ENCODE peak calls at places on chromosomes 5 and 9, in five cellular contexts. W, U, K, C and J are unnamed samples.

GRCh38 chr5:120098902-120099301 is 365.2 kb upstream of the PRR16 start:
- DNase-seq in W (no peak), U (no peak), K (no peak), C (no peak), J (no peak)

GRCh38 chr9:134252084-134252830 is 74.0 kb upstream of the RXRA start:
- DNase-seq in W (no peak), U (no peak), K (no peak), C (no peak), J (no peak)

GRCh38 chr5:151030377-151030776 is 10.0 kb downstream of the GPX3 start:
- DNase-seq in W (no peak), U (no peak), K (no peak), C (no peak), J (no peak)

GRCh38 chr5:135011355-135012032 is 22.5 kb downstream of the PITX1 start:
- DNase-seq in W (no peak), U (peak; percentile 47), K (no peak), C (no peak), J (no peak)

GRCh38 chr5:93603711-93604118 is 20.7 kb downstream of the NR2F1 start:
- DNase-seq in W (no peak), U (no peak), K (no peak), C (peak; percentile 67), J (no peak)

GRCh38 chr9:96719538-96720315 is 58.2 kb downstream of the ZNF510 start:
- DNase-seq in W (no peak), U (no peak), K (no peak), C (no peak), J (no peak)

GRCh38 chr5:173035904-173036707 is 20.0 kb upstream of the CREBRF start:
- DNase-seq in W (no peak), U (peak; percentile 81), K (no peak), C (no peak), J (no peak)

GRCh38 chr5:167049043-167049663 is 1242.3 kb upstream of the WWC1 start:
- DNase-seq in W (peak; percentile 3), U (no peak), K (peak; percentile 0), C (peak; percentile 45), J (peak; percentile 41)

GRCh38 chr9:116806075-116806474 is 119.0 kb downstream of the TRIM32 start:
- DNase-seq in W (peak; percentile 15), U (no peak), K (no peak), C (peak; percentile 37), J (peak; percentile 13)

GRCh38 chr5:164921722-164922121 is 1416.3 kb downstream of the MAT2B start:
- DNase-seq in W (no peak), U (no peak), K (no peak), C (no peak), J (no peak)

GRCh38 chr9:79776581-79776980 is 204.8 kb downstream of the TLE4 start:
- DNase-seq in W (no peak), U (no peak), K (no peak), C (no peak), J (peak; percentile 29)

GRCh38 chr5:122236270-122236669 is 75.8 kb upstream of the SNCAIP start:
- DNase-seq in W (no peak), U (no peak), K (no peak), C (no peak), J (no peak)

GRCh38 chr9:124675261-124676158 is 95.6 kb downstream of the NR6A1 start:
- DNase-seq in W (no peak), U (no peak), K (no peak), C (no peak), J (no peak)

DNA sequence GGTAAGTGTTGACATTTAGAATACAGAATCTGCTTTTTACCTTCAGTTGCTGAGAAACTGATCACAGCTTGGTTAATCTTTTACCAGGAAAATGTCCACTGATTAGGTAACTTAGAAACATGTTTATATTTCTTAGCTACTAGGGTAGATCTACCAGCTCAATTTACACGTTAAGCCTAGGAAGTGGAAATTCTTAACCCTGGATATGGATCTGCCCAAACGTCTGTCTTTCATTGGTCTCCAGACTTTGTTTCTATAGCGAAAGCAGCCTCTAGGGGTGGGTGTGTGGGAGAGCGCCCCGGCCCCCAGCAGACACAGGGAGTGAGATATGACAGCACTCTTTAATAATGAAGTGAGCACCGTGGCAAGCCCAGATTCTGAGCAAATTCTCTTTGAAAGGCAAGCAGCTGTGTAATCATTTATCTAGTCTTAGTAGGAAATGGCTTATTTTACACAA is 141.6 kb upstream of the ZNF608 start:
- DNase-seq in W (no peak), U (no peak), K (no peak), C (peak; percentile 47), J (no peak)
- TF ChIP-seq CTCF in W (no peak), U (no peak), K (no peak), C (peak; percentile 46), J (no peak)

GRCh38 chr5:158979749-158980521 is 119.8 kb downstream of the EBF1 start:
- DNase-seq in W (no peak), U (peak; percentile 68), K (no peak), C (peak; percentile 61), J (no peak)
- H3K4me3 ChIP-seq in W (no peak overlapping the region), U (peak overlapping the region; percentile 43), K (no peak overlapping the region), C (peak overlapping the region; percentile 20), J (peak overlapping the region; percentile 6)

DNA sequence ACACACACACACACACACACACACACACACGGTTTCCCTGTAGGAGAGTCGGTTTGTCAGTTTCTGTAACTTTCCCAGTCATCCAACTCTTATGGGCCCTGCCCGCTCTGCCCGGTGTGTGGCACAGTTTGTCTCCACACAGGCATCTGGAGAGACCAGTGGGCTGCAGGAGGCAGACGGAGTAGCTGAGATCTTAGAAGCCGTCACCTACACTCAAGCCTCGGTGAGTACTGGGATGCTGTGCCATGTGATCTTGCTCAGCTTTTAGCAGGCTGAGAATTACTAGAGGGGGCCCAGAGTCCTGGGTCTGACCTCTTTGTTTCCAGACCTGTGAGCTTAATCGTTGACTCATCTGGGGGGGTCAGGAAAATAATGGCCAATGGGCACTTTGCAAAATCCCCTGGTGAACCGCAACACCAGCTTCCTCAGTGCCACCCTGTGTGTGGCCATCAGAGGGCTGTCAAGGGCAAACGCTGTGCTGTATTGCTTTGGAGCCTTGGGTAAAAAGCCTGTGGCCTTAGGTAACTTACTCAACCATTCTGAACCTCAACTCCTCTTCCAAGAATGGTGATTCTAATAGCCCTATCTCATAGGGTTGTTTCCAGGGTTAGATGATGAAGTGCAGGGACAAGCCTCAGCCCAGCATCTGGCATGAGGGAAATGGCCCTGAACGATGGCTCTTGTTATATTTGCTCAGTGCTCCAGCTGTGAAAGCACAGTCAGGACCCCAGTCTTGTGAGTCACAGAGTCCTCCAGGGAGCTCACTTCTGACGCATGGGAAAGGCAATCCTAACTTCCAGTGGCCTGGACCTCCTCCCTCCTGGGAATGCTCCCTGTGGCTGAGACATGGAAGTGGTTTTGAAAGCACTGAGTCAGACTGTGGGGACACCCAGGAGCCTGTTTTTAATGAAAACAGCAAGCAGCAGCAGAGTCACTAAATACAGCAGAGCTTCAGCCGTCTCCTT is 45.6 kb downstream of the COL15A1 start:
- DNase-seq in W (peak; percentile 98), U (peak; percentile 89), K (peak; percentile 40), C (peak; percentile 95), J (peak; percentile 97)
- TF ChIP-seq CTCF in W (no peak), U (no peak), K (no peak), C (peak; percentile 46), J (peak; percentile 35)

GRCh38 chr9:130837002-130837511 is 2.0 kb downstream of the ABL1 start:
- DNase-seq in W (no peak), U (no peak), K (no peak), C (peak; percentile 34), J (no peak)

GRCh38 chr9:130842547-130842946 is 7.5 kb downstream of the ABL1 start:
- DNase-seq in W (no peak), U (no peak), K (no peak), C (no peak), J (no peak)

GRCh38 chr9:130837644-130838043 is 2.6 kb downstream of the ABL1 start:
- DNase-seq in W (no peak), U (no peak), K (no peak), C (no peak), J (no peak)

GRCh38 chr9:130835441-130836298 is 616 bp downstream of the ABL1 start:
- DNase-seq in W (no peak), U (peak; percentile 81), K (no peak), C (peak; percentile 55), J (no peak)

DNA sequence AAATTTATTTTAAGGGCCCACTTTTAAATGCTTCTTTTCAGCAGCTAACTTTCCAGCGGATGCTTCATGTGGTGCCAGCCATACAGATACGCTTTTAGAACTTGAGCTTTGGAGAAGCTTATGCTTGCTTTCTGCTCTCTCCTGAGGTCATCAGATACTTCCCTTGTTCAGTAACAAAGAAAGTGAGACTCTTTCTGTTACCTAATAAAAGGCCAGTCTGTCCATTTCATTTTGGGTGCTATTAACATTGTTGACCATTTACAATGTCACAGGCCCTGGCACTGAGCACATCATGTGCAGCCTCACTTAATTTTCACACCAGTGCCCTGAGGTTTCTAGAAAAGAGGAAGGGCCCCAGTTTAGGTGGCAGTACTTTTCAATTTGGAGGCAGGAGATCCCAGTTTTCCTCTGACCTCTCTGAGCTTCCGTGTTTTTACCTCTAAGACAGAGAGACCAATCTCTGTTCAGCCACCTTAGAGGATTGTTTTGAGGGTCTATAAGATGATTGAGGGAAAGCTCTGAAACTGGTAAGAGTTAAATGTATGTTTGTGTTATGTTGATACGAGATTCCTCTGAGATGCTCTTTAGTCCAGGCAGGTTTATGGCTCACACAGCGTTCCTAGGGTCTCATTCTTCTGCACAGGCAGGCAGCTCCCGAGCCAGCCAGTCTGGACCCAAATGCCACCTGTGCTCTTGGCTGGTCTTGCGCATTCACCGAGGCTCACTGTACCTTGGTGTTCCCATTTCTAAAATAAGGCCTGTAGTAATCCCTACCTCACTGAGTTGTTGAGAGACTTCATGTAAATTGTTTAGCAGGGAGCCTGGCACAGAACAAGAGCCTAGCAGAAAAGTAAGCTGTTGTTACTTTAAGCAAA is 4.4 kb downstream of the ABL1 start:
- DNase-seq in W (no peak), U (no peak), K (no peak), C (no peak), J (no peak)
- H3K4me3 ChIP-seq in W (no peak overlapping the region), U (no peak overlapping the region), K (no peak overlapping the region), C (no peak overlapping the region), J (no peak overlapping the region)

DNA sequence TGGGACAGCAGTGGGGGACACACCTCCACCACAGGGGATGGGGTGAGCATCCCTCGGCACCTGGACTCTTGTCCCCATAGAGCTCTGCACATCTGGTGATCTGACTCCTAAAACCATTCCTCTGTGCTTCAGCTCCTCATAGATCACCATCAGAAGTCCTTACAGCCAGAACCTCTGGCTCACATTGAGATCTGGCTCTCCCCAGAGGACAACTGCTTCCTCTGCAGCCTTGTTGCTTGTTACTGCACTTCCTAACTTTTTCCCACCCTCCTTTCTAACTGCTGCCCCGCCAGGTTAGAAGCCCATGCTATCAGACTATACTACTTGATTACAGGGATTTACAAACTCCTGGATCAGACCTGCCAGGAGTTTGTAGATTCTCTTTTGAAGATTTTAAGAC is 64.5 kb downstream of the ARSB start:
- DNase-seq in W (peak; percentile 6), U (no peak), K (no peak), C (peak; percentile 84), J (no peak)
- TF ChIP-seq CTCF in W (peak; percentile 33), U (peak; percentile 16), K (no peak), C (peak; percentile 77), J (peak; percentile 56)

GRCh38 chr5:176817369-176817841 is 7.0 kb downstream of the UNC5A start:
- DNase-seq in W (no peak), U (no peak), K (no peak), C (no peak), J (no peak)
- H3K4me3 ChIP-seq in W (no peak overlapping the region), U (no peak overlapping the region), K (peak overlapping the region; percentile 49), C (no peak overlapping the region), J (no peak overlapping the region)

GRCh38 chr5:141100243-141100805 is at the start of gene PCDHB3:
- DNase-seq in W (peak; percentile 3), U (peak; percentile 64), K (peak; percentile 16), C (peak; percentile 2), J (no peak)
- TF ChIP-seq CTCF in W (peak; percentile 36), U (peak; percentile 22), K (peak; percentile 11), C (peak; percentile 3), J (no peak)